ENCODE peak calls at places on chromosome X, in seven cellular contexts. One of them, this sample, is unnamed.
A peak's percentile ranks its signal among the peaks of the same experiment; 100 is the strongest.

GRCh38 chrX:110418857-110419249 is 60.2 kb downstream of the RTL9 start:
- DNase-seq in BE2C: no peak
- DNase-seq in mucosa of descending colon: no peak
- DNase-seq in osteoblast: no peak
- DNase-seq in AG04449: no peak
- DNase-seq in cardiac fibroblast: peak; percentile 32
- DNase-seq in fibroblast of mammary gland: peak; percentile 83
- DNase-seq in this sample: no peak

GRCh38 chrX:108122748-108123147 is 31.2 kb downstream of the ATG4A start:
- DNase-seq in BE2C: no peak
- DNase-seq in osteoblast: no peak
- DNase-seq in cardiac fibroblast: peak; percentile 18
- DNase-seq in fibroblast of mammary gland: peak; percentile 45
- DNase-seq in AG04449: peak; percentile 4
- DNase-seq in mucosa of descending colon: no peak
- DNase-seq in this sample: no peak

GRCh38 chrX:13469963-13470679 is 99.3 kb upstream of the EGFL6 start:
- DNase-seq in AG04449: no peak
- DNase-seq in fibroblast of mammary gland: peak; percentile 90
- DNase-seq in osteoblast: peak; percentile 62
- DNase-seq in mucosa of descending colon: no peak
- DNase-seq in BE2C: no peak
- DNase-seq in cardiac fibroblast: peak; percentile 69
- DNase-seq in this sample: no peak

GRCh38 chrX:106862972-106863688 is 40.0 kb downstream of the RIPPLY1 start:
- DNase-seq in AG04449: no peak
- DNase-seq in cardiac fibroblast: peak; percentile 6
- DNase-seq in mucosa of descending colon: no peak
- DNase-seq in BE2C: peak; percentile 23
- DNase-seq in osteoblast: peak; percentile 58
- DNase-seq in fibroblast of mammary gland: peak; percentile 9
- DNase-seq in this sample: peak; percentile 28

GRCh38 chrX:139560221-139560620 is 29.7 kb downstream of the F9 start:
- DNase-seq in mucosa of descending colon: no peak
- DNase-seq in fibroblast of mammary gland: peak; percentile 17
- DNase-seq in osteoblast: no peak
- DNase-seq in BE2C: no peak
- DNase-seq in AG04449: no peak
- DNase-seq in cardiac fibroblast: peak; percentile 10
- DNase-seq in this sample: no peak

GRCh38 chrX:46574941-46575381 is 1.4 kb downstream of the CHST7 start:
- DNase-seq in BE2C: peak; percentile 12
- DNase-seq in AG04449: no peak
- DNase-seq in cardiac fibroblast: no peak
- DNase-seq in osteoblast: peak; percentile 34
- DNase-seq in mucosa of descending colon: peak; percentile 52
- DNase-seq in fibroblast of mammary gland: no peak
- DNase-seq in this sample: peak; percentile 74

GRCh38 chrX:102654696-102655095 is 3.4 kb downstream of the GPRASP1 start:
- DNase-seq in BE2C: no peak
- DNase-seq in cardiac fibroblast: no peak
- DNase-seq in AG04449: no peak
- DNase-seq in fibroblast of mammary gland: no peak
- DNase-seq in mucosa of descending colon: no peak
- DNase-seq in osteoblast: no peak
- DNase-seq in this sample: no peak

GRCh38 chrX:78759081-78759480 is 11.6 kb downstream of the LPAR4 start:
- DNase-seq in AG04449: no peak
- DNase-seq in BE2C: no peak
- DNase-seq in osteoblast: no peak
- DNase-seq in mucosa of descending colon: no peak
- DNase-seq in fibroblast of mammary gland: no peak
- DNase-seq in cardiac fibroblast: no peak
- DNase-seq in this sample: no peak

GRCh38 chrX:81528041-81528440 is 326.1 kb downstream of the SH3BGRL start:
- DNase-seq in cardiac fibroblast: no peak
- DNase-seq in BE2C: no peak
- DNase-seq in AG04449: no peak
- DNase-seq in fibroblast of mammary gland: no peak
- DNase-seq in osteoblast: no peak
- DNase-seq in mucosa of descending colon: no peak
- DNase-seq in this sample: no peak

GRCh38 chrX:40172169-40172979 is 74.6 kb upstream of the BCOR start:
- DNase-seq in fibroblast of mammary gland: peak; percentile 51
- DNase-seq in osteoblast: peak; percentile 94
- DNase-seq in AG04449: no peak
- DNase-seq in cardiac fibroblast: peak; percentile 64
- DNase-seq in mucosa of descending colon: peak; percentile 84
- DNase-seq in BE2C: no peak
- DNase-seq in this sample: peak; percentile 67

GRCh38 chrX:30620980-30621716 is 32.1 kb upstream of the GK start:
- DNase-seq in fibroblast of mammary gland: peak; percentile 93
- DNase-seq in AG04449: peak; percentile 74
- DNase-seq in osteoblast: peak; percentile 90
- DNase-seq in cardiac fibroblast: peak; percentile 87
- DNase-seq in BE2C: no peak
- DNase-seq in mucosa of descending colon: no peak
- DNase-seq in this sample: no peak

GRCh38 chrX:23980063-23980462 is 46.9 kb downstream of the KLHL15 start:
- DNase-seq in AG04449: no peak
- DNase-seq in cardiac fibroblast: peak; percentile 0
- DNase-seq in fibroblast of mammary gland: peak; percentile 6
- DNase-seq in mucosa of descending colon: no peak
- DNase-seq in BE2C: no peak
- DNase-seq in osteoblast: no peak
- DNase-seq in this sample: no peak

GRCh38 chrX:19343462-19344206 is at the start of gene PDHA1:
- DNase-seq in mucosa of descending colon: peak; percentile 96
- DNase-seq in AG04449: peak; percentile 56
- DNase-seq in osteoblast: peak; percentile 94
- DNase-seq in BE2C: peak; percentile 94
- DNase-seq in cardiac fibroblast: peak; percentile 90
- DNase-seq in fibroblast of mammary gland: peak; percentile 87
- DNase-seq in this sample: peak; percentile 93

GRCh38 chrX:2974946-2975345 is 31.4 kb upstream of the ARSH start:
- DNase-seq in AG04449: no peak
- DNase-seq in mucosa of descending colon: no peak
- DNase-seq in cardiac fibroblast: peak; percentile 18
- DNase-seq in fibroblast of mammary gland: no peak
- DNase-seq in BE2C: no peak
- DNase-seq in osteoblast: no peak
- DNase-seq in this sample: no peak

GRCh38 chrX:118968031-118968430 is 6.4 kb upstream of the LONRF3 start:
- DNase-seq in BE2C: no peak
- DNase-seq in mucosa of descending colon: no peak
- DNase-seq in fibroblast of mammary gland: no peak
- DNase-seq in osteoblast: no peak
- DNase-seq in cardiac fibroblast: no peak
- DNase-seq in AG04449: no peak
- DNase-seq in this sample: no peak

GRCh38 chrX:53340852-53341645 is 59.7 kb upstream of the IQSEC2 start:
- DNase-seq in mucosa of descending colon: no peak
- DNase-seq in osteoblast: no peak
- DNase-seq in cardiac fibroblast: no peak
- DNase-seq in fibroblast of mammary gland: no peak
- DNase-seq in BE2C: no peak
- DNase-seq in AG04449: no peak
- DNase-seq in this sample: no peak

GRCh38 chrX:16348286-16348685 is 181.0 kb downstream of the MAGEB17 start:
- DNase-seq in osteoblast: no peak
- DNase-seq in AG04449: no peak
- DNase-seq in fibroblast of mammary gland: no peak
- DNase-seq in BE2C: no peak
- DNase-seq in mucosa of descending colon: no peak
- DNase-seq in cardiac fibroblast: no peak
- DNase-seq in this sample: no peak

GRCh38 chrX:72268601-72269365 is 8.3 kb downstream of the RPS4X start:
- DNase-seq in BE2C: no peak
- DNase-seq in AG04449: peak; percentile 37
- DNase-seq in mucosa of descending colon: no peak
- DNase-seq in cardiac fibroblast: peak; percentile 76
- DNase-seq in osteoblast: peak; percentile 87
- DNase-seq in fibroblast of mammary gland: peak; percentile 56
- DNase-seq in this sample: no peak

GRCh38 chrX:119640621-119641020 is 34.4 kb upstream of the NKRF start:
- DNase-seq in osteoblast: no peak
- DNase-seq in cardiac fibroblast: no peak
- DNase-seq in mucosa of descending colon: no peak
- DNase-seq in fibroblast of mammary gland: no peak
- DNase-seq in BE2C: no peak
- DNase-seq in AG04449: no peak
- DNase-seq in this sample: no peak

GRCh38 chrX:125439194-125439849 is 119.7 kb downstream of the TEX13C start:
- DNase-seq in BE2C: no peak
- DNase-seq in AG04449: no peak
- DNase-seq in cardiac fibroblast: peak; percentile 34
- DNase-seq in mucosa of descending colon: no peak
- DNase-seq in osteoblast: no peak
- DNase-seq in fibroblast of mammary gland: no peak
- DNase-seq in this sample: no peak
- TF ChIP-seq CTCF in BE2C: no peak
- TF ChIP-seq CTCF in AG04449: no peak
- TF ChIP-seq CTCF in cardiac fibroblast: no peak
- TF ChIP-seq CTCF in mucosa of descending colon: no peak
- TF ChIP-seq CTCF in osteoblast: no peak
- TF ChIP-seq CTCF in fibroblast of mammary gland: no peak
- TF ChIP-seq CTCF in this sample: no peak

GRCh38 chrX:41722220-41722619 is 1.8 kb upstream of the GPR82 start:
- DNase-seq in cardiac fibroblast: no peak
- DNase-seq in AG04449: no peak
- DNase-seq in osteoblast: no peak
- DNase-seq in fibroblast of mammary gland: no peak
- DNase-seq in mucosa of descending colon: no peak
- DNase-seq in BE2C: no peak
- DNase-seq in this sample: peak; percentile 29

GRCh38 chrX:41723821-41724220 is at the start of gene GPR82:
- DNase-seq in osteoblast: no peak
- DNase-seq in AG04449: no peak
- DNase-seq in mucosa of descending colon: no peak
- DNase-seq in fibroblast of mammary gland: no peak
- DNase-seq in cardiac fibroblast: no peak
- DNase-seq in BE2C: no peak
- DNase-seq in this sample: peak; percentile 7

GRCh38 chrX:41721590-41721989 is 2.4 kb upstream of the GPR82 start:
- DNase-seq in fibroblast of mammary gland: no peak
- DNase-seq in osteoblast: no peak
- DNase-seq in AG04449: no peak
- DNase-seq in BE2C: no peak
- DNase-seq in cardiac fibroblast: no peak
- DNase-seq in mucosa of descending colon: no peak
- DNase-seq in this sample: peak; percentile 45

GRCh38 chrX:41722816-41723215 is 1.2 kb upstream of the GPR82 start:
- DNase-seq in mucosa of descending colon: no peak
- DNase-seq in cardiac fibroblast: peak; percentile 43
- DNase-seq in BE2C: no peak
- DNase-seq in AG04449: no peak
- DNase-seq in fibroblast of mammary gland: peak; percentile 59
- DNase-seq in osteoblast: no peak
- DNase-seq in this sample: no peak

GRCh38 chrX:41723305-41723704 is 676 bp upstream of the GPR82 start:
- DNase-seq in osteoblast: no peak
- DNase-seq in mucosa of descending colon: no peak
- DNase-seq in BE2C: no peak
- DNase-seq in AG04449: no peak
- DNase-seq in cardiac fibroblast: peak; percentile 51
- DNase-seq in fibroblast of mammary gland: peak; percentile 52
- DNase-seq in this sample: no peak
- H3K4me3 ChIP-seq in osteoblast: no peak overlapping the region
- H3K4me3 ChIP-seq in mucosa of descending colon: no peak overlapping the region
- H3K4me3 ChIP-seq in BE2C: no peak overlapping the region
- H3K4me3 ChIP-seq in AG04449: no peak overlapping the region
- H3K4me3 ChIP-seq in cardiac fibroblast: no peak overlapping the region
- H3K4me3 ChIP-seq in fibroblast of mammary gland: no peak overlapping the region
- H3K4me3 ChIP-seq in this sample: no peak overlapping the region

GRCh38 chrX:70132244-70132643 is 1.0 kb upstream of the IGBP1 start:
- DNase-seq in osteoblast: no peak
- DNase-seq in cardiac fibroblast: no peak
- DNase-seq in fibroblast of mammary gland: peak; percentile 4
- DNase-seq in AG04449: no peak
- DNase-seq in BE2C: no peak
- DNase-seq in mucosa of descending colon: no peak
- DNase-seq in this sample: no peak
- TF ChIP-seq CTCF in osteoblast: peak; percentile 6
- TF ChIP-seq CTCF in cardiac fibroblast: no peak
- TF ChIP-seq CTCF in fibroblast of mammary gland: no peak
- TF ChIP-seq CTCF in AG04449: no peak
- TF ChIP-seq CTCF in BE2C: peak; percentile 6
- TF ChIP-seq CTCF in mucosa of descending colon: no peak
- TF ChIP-seq CTCF in this sample: no peak

GRCh38 chrX:68829594-68830485 is 1.0 kb downstream of the EFNB1 start:
- DNase-seq in fibroblast of mammary gland: peak; percentile 12
- DNase-seq in mucosa of descending colon: peak; percentile 57
- DNase-seq in BE2C: peak; percentile 28
- DNase-seq in cardiac fibroblast: peak; percentile 40
- DNase-seq in osteoblast: peak; percentile 89
- DNase-seq in AG04449: no peak
- DNase-seq in this sample: no peak

GRCh38 chrX:68828740-68829593 is at the start of gene EFNB1:
- DNase-seq in cardiac fibroblast: peak; percentile 96
- DNase-seq in fibroblast of mammary gland: peak; percentile 94
- DNase-seq in osteoblast: peak; percentile 97
- DNase-seq in mucosa of descending colon: peak; percentile 93
- DNase-seq in BE2C: peak; percentile 92
- DNase-seq in AG04449: peak; percentile 87
- DNase-seq in this sample: peak; percentile 94

GRCh38 chrX:68826113-68826980 is 2.5 kb upstream of the EFNB1 start:
- DNase-seq in cardiac fibroblast: peak; percentile 38
- DNase-seq in osteoblast: peak; percentile 58
- DNase-seq in AG04449: no peak
- DNase-seq in mucosa of descending colon: no peak
- DNase-seq in fibroblast of mammary gland: peak; percentile 35
- DNase-seq in BE2C: no peak
- DNase-seq in this sample: no peak

GRCh38 chrX:68827256-68827655 is 1.6 kb upstream of the EFNB1 start:
- DNase-seq in BE2C: no peak
- DNase-seq in mucosa of descending colon: no peak
- DNase-seq in AG04449: no peak
- DNase-seq in fibroblast of mammary gland: no peak
- DNase-seq in osteoblast: peak; percentile 49
- DNase-seq in cardiac fibroblast: no peak
- DNase-seq in this sample: no peak

DNA sequence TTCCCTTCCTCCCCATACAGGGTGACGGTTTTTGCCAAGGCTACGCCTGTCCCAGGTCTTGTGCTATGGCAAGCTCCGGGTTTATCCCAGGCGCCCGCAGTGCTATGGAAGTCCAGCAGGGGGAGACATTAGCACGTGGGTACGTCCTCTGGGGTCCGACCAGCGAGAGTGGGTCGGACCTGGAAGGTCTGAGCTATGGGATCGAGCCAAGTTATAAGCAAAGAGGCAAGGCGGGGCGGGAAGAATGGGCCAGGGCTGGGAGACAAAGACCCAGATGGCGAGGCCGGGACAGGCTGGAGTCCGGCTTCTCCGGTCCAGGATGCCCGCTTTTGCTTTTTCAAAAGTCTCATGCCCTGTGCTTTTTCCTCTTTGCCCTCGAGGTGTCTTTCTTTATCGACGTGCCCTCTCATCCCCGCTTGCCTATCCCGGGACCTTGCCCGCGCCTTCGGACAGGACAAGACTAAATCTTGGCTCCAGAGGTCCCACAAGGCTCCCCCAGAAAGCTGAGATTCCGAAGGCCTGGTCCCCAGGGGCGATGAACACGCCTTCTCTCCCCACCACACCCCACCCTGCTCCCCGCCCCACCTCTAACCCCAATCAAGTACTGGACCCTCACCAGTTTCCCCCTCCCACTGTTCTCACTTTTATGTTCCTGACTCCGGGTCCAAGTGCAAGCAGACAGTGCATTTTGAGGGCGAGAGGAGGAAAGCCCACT is 816 bp upstream of the EFNB1 start:
- DNase-seq in mucosa of descending colon: peak; percentile 82
- DNase-seq in fibroblast of mammary gland: peak; percentile 79
- DNase-seq in AG04449: no peak
- DNase-seq in osteoblast: peak; percentile 94
- DNase-seq in BE2C: peak; percentile 80
- DNase-seq in cardiac fibroblast: peak; percentile 87
- DNase-seq in this sample: peak; percentile 78
- H3K4me3 ChIP-seq in mucosa of descending colon: no peak overlapping the region
- H3K4me3 ChIP-seq in fibroblast of mammary gland: peak overlapping the region; percentile 22
- H3K4me3 ChIP-seq in AG04449: peak overlapping the region; percentile 30
- H3K4me3 ChIP-seq in osteoblast: peak overlapping the region; percentile 47
- H3K4me3 ChIP-seq in BE2C: peak overlapping the region; percentile 70
- H3K4me3 ChIP-seq in cardiac fibroblast: peak overlapping the region; percentile 29
- H3K4me3 ChIP-seq in this sample: peak overlapping the region; percentile 54

This sample was measured in GM12865.